ENCODE peak calls at places on chromosomes 4 and X, in seven cellular contexts. L, S, I, J, P, Y and N are unnamed samples.

GRCh38 chr4:40238008-40238699 is 41.3 kb downstream of the RHOH start:
- DNase-seq in L (no peak), S (no peak), I (no peak), J (no peak), P (no peak), Y (no peak), N (no peak)

GRCh38 chrX:139920306-139920705 is 12.5 kb downstream of the ATP11C start:
- DNase-seq in L (no peak), S (no peak), I (no peak), J (no peak), P (no peak), Y (no peak), N (no peak)

GRCh38 chrX:153526801-153527599 is 9.6 kb downstream of the ATP2B3 start:
- DNase-seq in L (no peak), S (no peak), I (no peak), J (no peak), P (no peak), Y (no peak), N (no peak)

GRCh38 chr4:139243448-139244365 is 36.3 kb downstream of the MGARP start:
- DNase-seq in L (no peak), S (no peak), I (peak), J (no peak), P (no peak), Y (no peak), N (no peak)

GRCh38 chrX:150848914-150849365 is 49.5 kb downstream of the CD99L2 start:
- DNase-seq in L (no peak), S (no peak), I (no peak), J (no peak), P (peak), Y (no peak), N (no peak)

GRCh38 chr4:87108142-87108546 is 112.3 kb downstream of the KLHL8 start:
- DNase-seq in L (no peak), S (peak), I (peak), J (no peak), P (peak), Y (peak), N (no peak)

GRCh38 chr4:136392576-136392975 is 1139.7 kb downstream of the PCDH18 start:
- DNase-seq in L (no peak), S (no peak), I (no peak), J (no peak), P (no peak), Y (no peak), N (no peak)

GRCh38 chrX:110915579-110915978 is 120.0 kb upstream of the CHRDL1 start:
- DNase-seq in L (no peak), S (no peak), I (no peak), J (no peak), P (no peak), Y (no peak), N (no peak)

GRCh38 chr4:106266201-106266600 is 49.8 kb downstream of the TBCK start:
- DNase-seq in L (no peak), S (no peak), I (peak), J (peak), P (peak), Y (no peak), N (no peak)

GRCh38 chr4:123361195-123361861 is 35.3 kb upstream of the SPRY1 start:
- DNase-seq in L (no peak), S (no peak), I (peak), J (no peak), P (no peak), Y (no peak), N (no peak)

GRCh38 chr4:79249879-79250503 is 75.9 kb downstream of the NAA11 start:
- DNase-seq in L (no peak), S (peak), I (no peak), J (no peak), P (no peak), Y (no peak), N (no peak)

GRCh38 chr4:186657766-186658165 is 65.9 kb downstream of the FAT1 start:
- DNase-seq in L (no peak), S (no peak), I (no peak), J (no peak), P (no peak), Y (no peak), N (no peak)

GRCh38 chrX:12751887-12752286 is 39.3 kb upstream of the PRPS2 start:
- DNase-seq in L (no peak), S (no peak), I (no peak), J (no peak), P (no peak), Y (no peak), N (no peak)

GRCh38 chr4:173513651-173514050 is 16.4 kb downstream of the HAND2 start:
- DNase-seq in L (no peak), S (no peak), I (peak), J (no peak), P (no peak), Y (no peak), N (no peak)

GRCh38 chr4:169133932-169134331 is 123.9 kb upstream of the CBR4 start:
- DNase-seq in L (no peak), S (no peak), I (peak), J (no peak), P (no peak), Y (no peak), N (no peak)

DNA sequence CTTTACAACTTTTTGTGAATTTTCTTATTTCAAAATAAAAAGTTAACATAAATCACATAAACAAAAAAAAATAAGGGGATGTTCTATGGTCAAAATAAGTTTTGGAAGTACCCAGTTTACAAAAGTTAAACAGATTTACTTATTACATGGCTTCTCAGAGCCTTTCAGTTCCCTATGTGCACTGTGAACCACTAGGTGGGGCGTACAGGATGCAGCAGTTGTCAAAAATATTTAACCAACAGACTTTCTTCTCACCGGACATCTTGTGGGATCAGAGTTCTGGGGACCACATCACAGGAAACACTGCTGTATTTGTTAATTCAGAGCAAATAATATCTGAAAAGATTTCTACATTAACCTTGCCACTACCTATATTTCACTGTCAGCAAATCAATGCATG is 74.1 kb downstream of the SMARCA1 start:
- DNase-seq in L (no peak), S (no peak), I (no peak), J (no peak), P (no peak), Y (no peak), N (no peak)
- TF ChIP-seq CTCF in L (no peak), S (no peak), I (no peak), J (no peak), P (no peak), Y (no peak), N (peak)

GRCh38 chrX:85309717-85310116 is 65.9 kb downstream of the ZNF711 start:
- DNase-seq in L (peak), S (no peak), I (no peak), J (no peak), P (no peak), Y (no peak), N (no peak)
- TF ChIP-seq CTCF in L (no peak), S (no peak), I (no peak), J (peak), P (no peak), Y (no peak), N (no peak)

GRCh38 chr4:141134586-141134985 is 1.3 kb upstream of the RNF150 start:
- DNase-seq in L (no peak), S (no peak), I (no peak), J (no peak), P (no peak), Y (no peak), N (no peak)
- TF ChIP-seq CTCF in L (no peak), S (no peak), I (no peak), J (no peak), P (no peak), Y (no peak), N (no peak)

DNA sequence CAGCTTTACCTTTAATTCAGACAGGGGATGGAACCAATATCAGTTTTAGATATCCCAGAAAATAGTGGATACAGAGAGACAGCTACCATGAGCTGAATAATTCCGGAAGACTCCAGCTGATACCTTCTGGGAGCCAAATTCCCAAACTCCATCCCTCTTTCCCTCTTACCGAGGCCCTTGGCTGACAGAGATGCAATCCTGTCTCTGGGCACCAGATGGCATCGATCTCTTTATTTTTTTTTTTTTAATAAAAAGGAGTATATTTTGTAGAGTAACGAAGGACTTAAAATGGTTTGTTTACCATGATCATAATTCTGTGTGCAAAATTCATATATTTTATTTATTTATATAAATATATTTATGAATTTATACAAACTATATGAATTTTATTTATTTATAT is 31.0 kb downstream of the RAB40A start:
- DNase-seq in L (no peak), S (no peak), I (no peak), J (no peak), P (peak), Y (no peak), N (no peak)
- TF ChIP-seq CTCF in L (no peak), S (no peak), I (peak), J (peak), P (peak), Y (no peak), N (peak)

GRCh38 chr4:18695733-18696527 is 674.4 kb upstream of the LCORL start:
- DNase-seq in L (peak), S (no peak), I (no peak), J (no peak), P (no peak), Y (no peak), N (no peak)
- TF ChIP-seq CTCF in L (no peak), S (no peak), I (no peak), J (peak), P (no peak), Y (no peak), N (no peak)